ENCODE peak calls at places on chromosomes 3 and 15, in ten cellular contexts. A is spleen, V is IMR-90, L is GM06990, U is GM23248, X is HAP-1, Y is fibroblast of lung, P is cardiac muscle cell, R is SJSA1, D is astrocyte. M is an unnamed sample.

GRCh38 chr3:169268286-169268776 is 395.2 kb downstream of the MECOM start:
- DNase-seq in A (no peak), V (no peak), L (no peak), U (no peak), X (no peak), Y (peak; percentile 27), P (no peak), R (no peak), D (no peak), M (no peak)

GRCh38 chr3:44685128-44685800 is 27.2 kb upstream of the ZNF502 start:
- DNase-seq in A (peak; percentile 91), V (peak; percentile 84), L (peak; percentile 77), U (peak; percentile 91), X (no peak), Y (peak; percentile 91), P (peak; percentile 87), R (peak; percentile 51), D (peak; percentile 87), M (peak; percentile 26)

GRCh38 chr3:102979682-102980378 is 545.0 kb downstream of the ZPLD1 start:
- DNase-seq in A (no peak), V (peak; percentile 84), L (no peak), U (peak; percentile 93), X (no peak), Y (peak; percentile 99), P (no peak), R (peak; percentile 64), D (peak; percentile 99), M (peak; percentile 99)

GRCh38 chr3:197811343-197811742 is 20.3 kb downstream of the LRCH3 start:
- DNase-seq in A (no peak), V (peak; percentile 94), L (no peak), U (peak; percentile 97), X (no peak), Y (peak; percentile 85), P (no peak), R (no peak), D (peak; percentile 82), M (peak; percentile 73)

GRCh38 chr3:17233398-17233800 is 348.6 kb downstream of the PLCL2 start:
- DNase-seq in A (no peak), V (peak; percentile 67), L (peak; percentile 29), U (peak; percentile 81), X (peak; percentile 82), Y (peak; percentile 72), P (peak; percentile 71), R (no peak), D (peak; percentile 54), M (peak; percentile 1)

GRCh38 chr3:52039846-52040245 is 16.5 kb downstream of the DUSP7 start:
- DNase-seq in A (no peak), V (no peak), L (no peak), U (no peak), X (peak; percentile 57), Y (peak; percentile 56), P (no peak), R (no peak), D (peak; percentile 37), M (no peak)

GRCh38 chr3:45210308-45211038 is 15.6 kb downstream of the TMEM158 start:
- DNase-seq in A (peak; percentile 91), V (peak; percentile 80), L (peak; percentile 41), U (peak; percentile 93), X (peak; percentile 26), Y (peak; percentile 80), P (peak; percentile 85), R (peak; percentile 81), D (peak; percentile 67), M (peak; percentile 82)

GRCh38 chr3:132288357-132288756 is 28.9 kb upstream of the ACP3 start:
- DNase-seq in A (no peak), V (no peak), L (no peak), U (peak; percentile 58), X (no peak), Y (peak; percentile 10), P (no peak), R (no peak), D (no peak), M (no peak)

DNA sequence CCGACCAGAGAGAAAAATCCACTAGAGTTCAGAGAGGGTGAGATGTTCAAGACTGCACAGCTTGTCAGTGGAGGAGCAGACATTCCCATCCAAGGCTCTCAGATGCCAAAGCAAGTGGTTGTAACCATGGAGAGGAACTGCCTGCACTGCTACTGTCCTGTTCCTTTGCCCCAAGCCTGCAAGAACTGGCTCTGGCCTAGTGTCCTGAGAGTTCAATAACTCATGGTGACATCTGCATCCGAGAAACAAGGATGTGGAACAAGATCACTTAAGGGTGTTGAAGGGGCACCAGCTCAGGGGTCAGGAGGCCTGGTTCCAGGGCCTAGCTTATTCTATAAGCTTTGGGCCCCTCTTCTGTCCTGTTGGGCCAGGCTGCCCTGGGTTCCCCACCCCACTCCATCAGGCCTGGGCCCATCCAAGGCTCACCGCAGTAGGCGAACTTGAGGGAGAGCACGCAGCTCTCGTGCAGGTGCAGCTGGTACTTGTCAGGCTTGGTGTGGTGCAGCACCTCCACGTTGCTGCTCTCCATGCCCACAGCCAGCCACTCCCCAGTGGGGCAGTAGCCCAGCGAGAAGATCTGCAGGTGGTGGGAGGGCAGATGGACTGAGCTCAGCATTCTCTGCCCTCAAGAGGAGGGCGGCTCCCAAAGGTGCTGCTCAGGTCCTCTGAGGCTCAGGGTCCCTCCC is 45.6 kb downstream of the TLE3 start:
- DNase-seq in A (peak; percentile 49), V (no peak), L (no peak), U (no peak), X (no peak), Y (no peak), P (no peak), R (no peak), D (no peak), M (no peak)
- H3K36me3 ChIP-seq in A (peaks cover 100% of the 10 kb centered on the region), V (peaks cover 71% of the 10 kb centered on the region), L (peaks cover 59% of the 10 kb centered on the region), U (peaks cover 18% of the 10 kb centered on the region), X (peaks cover 95% of the 10 kb centered on the region), Y (peaks cover 39% of the 10 kb centered on the region), P (peaks cover 17% of the 10 kb centered on the region), R (peaks cover 75% of the 10 kb centered on the region), D (peaks cover 22% of the 10 kb centered on the region), M (peaks cover 81% of the 10 kb centered on the region)

GRCh38 chr15:65621638-65622037 is at the start of gene SLC24A1:
- DNase-seq in A (no peak), V (no peak), L (no peak), U (no peak), X (no peak), Y (no peak), P (no peak), R (no peak), D (no peak), M (no peak)

GRCh38 chr15:65619636-65620290 is 2.0 kb upstream of the SLC24A1 start:
- DNase-seq in A (no peak), V (no peak), L (no peak), U (no peak), X (no peak), Y (no peak), P (no peak), R (no peak), D (no peak), M (no peak)

GRCh38 chr15:65620833-65621232 is 905 bp upstream of the SLC24A1 start:
- DNase-seq in A (no peak), V (no peak), L (no peak), U (no peak), X (no peak), Y (no peak), P (no peak), R (no peak), D (no peak), M (no peak)

GRCh38 chr15:65623103-65623502 is 1.4 kb downstream of the SLC24A1 start:
- DNase-seq in A (no peak), V (no peak), L (no peak), U (no peak), X (no peak), Y (no peak), P (no peak), R (no peak), D (no peak), M (no peak)

DNA sequence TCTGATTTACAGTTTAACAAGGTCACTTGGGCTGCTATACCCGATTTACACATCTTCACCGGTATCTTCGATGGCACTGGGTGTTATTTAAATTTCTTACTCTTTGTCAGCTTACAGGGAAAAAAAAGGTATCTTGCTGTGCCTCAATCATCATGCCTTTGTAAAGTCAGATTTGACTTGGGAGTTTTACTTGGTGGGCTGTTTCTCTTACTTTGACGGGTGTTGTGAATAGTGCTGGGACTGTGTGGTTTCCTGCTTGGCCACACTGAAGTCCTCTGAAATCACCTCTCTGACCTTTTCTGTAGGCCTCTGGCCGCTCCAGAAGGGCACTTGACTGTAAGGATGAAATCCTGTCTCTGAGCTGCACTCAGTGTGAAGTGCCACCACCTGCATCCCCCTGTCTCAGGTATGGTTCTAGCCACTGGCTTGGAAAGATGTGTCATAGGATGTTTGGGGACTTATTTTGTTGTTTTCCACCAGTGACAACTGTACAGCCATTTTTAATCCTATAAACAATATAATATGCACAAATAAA is 3.1 kb upstream of the SLC24A1 start:
- DNase-seq in A (no peak), V (no peak), L (no peak), U (no peak), X (no peak), Y (no peak), P (no peak), R (no peak), D (no peak), M (no peak)
- H3K4me3 ChIP-seq in A (no peak overlapping the region), V (no peak overlapping the region), L (no peak overlapping the region), U (no peak overlapping the region), X (no peak overlapping the region), Y (no peak overlapping the region), P (no peak overlapping the region), R (no peak overlapping the region), D (no peak overlapping the region), M (no peak overlapping the region)

DNA sequence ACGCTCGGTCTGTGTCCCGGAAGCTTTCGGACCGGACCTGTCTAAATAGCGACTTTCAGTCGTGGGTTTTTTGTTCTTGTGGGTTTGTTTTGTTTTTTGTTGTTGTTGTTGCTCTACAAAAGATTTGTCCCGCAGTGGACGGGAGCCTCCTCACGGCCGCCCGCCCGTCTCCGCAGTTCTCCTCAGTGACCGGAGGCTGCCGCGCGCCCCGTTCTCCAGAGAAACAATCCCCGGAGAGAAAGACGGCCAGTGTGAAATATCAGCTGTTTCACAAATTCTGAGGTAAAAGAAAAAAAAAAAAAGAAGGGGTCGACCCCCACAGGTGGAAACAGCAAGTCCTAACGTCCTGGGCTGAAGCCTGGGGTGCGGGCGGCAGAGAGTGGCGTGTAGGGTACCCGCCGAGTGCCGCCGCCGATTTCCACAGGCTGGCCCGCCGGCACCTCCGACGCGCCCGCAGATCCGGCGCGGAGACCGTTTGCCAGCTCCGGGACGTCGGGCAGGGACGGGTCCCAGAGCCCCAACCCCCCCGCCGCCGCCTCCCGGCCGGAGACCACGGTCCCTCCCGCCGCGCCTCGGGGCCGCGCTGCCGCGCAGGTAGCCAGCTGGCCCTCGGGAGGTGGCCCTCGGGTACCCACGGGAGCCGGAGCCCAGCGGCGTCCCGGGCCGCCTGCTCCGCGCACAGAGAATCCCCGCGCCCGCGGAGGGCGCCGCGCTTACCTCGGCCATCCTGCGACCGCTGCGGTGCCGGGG is 476 bp downstream of the BNC1 start:
- DNase-seq in A (no peak), V (no peak), L (no peak), U (peak; percentile 60), X (no peak), Y (peak; percentile 39), P (peak; percentile 17), R (peak; percentile 46), D (no peak), M (peak; percentile 47)
- H3K27me3 ChIP-seq in A (peaks cover 38% of the 10 kb centered on the region), V (peaks cover 44% of the 10 kb centered on the region), L (no peaks in the 10 kb centered on the region), U (no peaks in the 10 kb centered on the region), X (peaks cover 44% of the 10 kb centered on the region), Y (no peaks in the 10 kb centered on the region), P (peaks cover 54% of the 10 kb centered on the region), R (no peaks in the 10 kb centered on the region), D (no peaks in the 10 kb centered on the region), M (no peaks in the 10 kb centered on the region)

GRCh38 chr15:56095406-56095805 is 102.0 kb upstream of the NEDD4 start:
- DNase-seq in A (no peak), V (no peak), L (no peak), U (no peak), X (no peak), Y (no peak), P (no peak), R (no peak), D (no peak), M (no peak)
- H3K36me3 ChIP-seq in A (peaks cover 85% of the 10 kb centered on the region), V (peaks cover 35% of the 10 kb centered on the region), L (peaks cover 22% of the 10 kb centered on the region), U (peaks cover 70% of the 10 kb centered on the region), X (peaks cover 49% of the 10 kb centered on the region), Y (peaks cover 16% of the 10 kb centered on the region), P (peaks cover 45% of the 10 kb centered on the region), R (peaks cover 51% of the 10 kb centered on the region), D (peaks cover 44% of the 10 kb centered on the region), M (peaks cover 60% of the 10 kb centered on the region)

GRCh38 chr15:63480441-63480821 is 24.0 kb upstream of the USP3 start:
- DNase-seq in A (no peak), V (no peak), L (no peak), U (no peak), X (no peak), Y (no peak), P (no peak), R (no peak), D (no peak), M (no peak)
- H3K4me3 ChIP-seq in A (no peak overlapping the region), V (no peak overlapping the region), L (no peak overlapping the region), U (no peak overlapping the region), X (no peak overlapping the region), Y (no peak overlapping the region), P (no peak overlapping the region), R (no peak overlapping the region), D (no peak overlapping the region), M (no peak overlapping the region)

M was measured in MG63.